ENCODE peak calls at places on chromosomes 5 and 9, in four cellular contexts. P, Y, N and V are unnamed samples.

GRCh38 chr5:141778211-141778610 is 96.2 kb upstream of the ARAP3 start:
- DNase-seq in P (no peak), Y (no peak), N (no peak), V (peak)

GRCh38 chr9:70477907-70478480 is 63.5 kb upstream of the KLF9 start:
- DNase-seq in P (no peak), Y (no peak), N (no peak), V (no peak)

GRCh38 chr9:130453487-130453886 is 8.7 kb downstream of the ASS1 start:
- DNase-seq in P (peak), Y (peak), N (no peak), V (no peak)

GRCh38 chr5:109693535-109694152 is 3.9 kb downstream of the MAN2A1 start:
- DNase-seq in P (no peak), Y (no peak), N (no peak), V (no peak)

GRCh38 chr5:38660194-38660668 is 103.8 kb upstream of the LIFR start:
- DNase-seq in P (peak), Y (peak), N (no peak), V (peak)

GRCh38 chr9:19431361-19432171 is 22.8 kb downstream of the ACER2 start:
- DNase-seq in P (no peak), Y (no peak), N (no peak), V (no peak)

GRCh38 chr5:52868417-52868816 is 80.7 kb downstream of the ITGA1 start:
- DNase-seq in P (no peak), Y (no peak), N (no peak), V (no peak)

GRCh38 chr9:27791311-27791710 is 218.0 kb upstream of the C9orf72 start:
- DNase-seq in P (no peak), Y (no peak), N (no peak), V (no peak)

GRCh38 chr5:95403996-95404395 is 12.8 kb downstream of the FAM81B start:
- DNase-seq in P (no peak), Y (no peak), N (no peak), V (peak)

GRCh38 chr9:133604214-133604613 is 5.0 kb downstream of the FAM163B start:
- DNase-seq in P (peak), Y (no peak), N (no peak), V (no peak)

GRCh38 chr5:113000466-113000865 is 23.9 kb downstream of the DCP2 start:
- DNase-seq in P (no peak), Y (no peak), N (no peak), V (no peak)

GRCh38 chr5:64836786-64837185 is 68.1 kb downstream of the CWC27 start:
- DNase-seq in P (no peak), Y (no peak), N (no peak), V (no peak)

GRCh38 chr9:111872886-111873285 is 23.7 kb upstream of the UGCG start:
- DNase-seq in P (no peak), Y (no peak), N (no peak), V (no peak)

GRCh38 chr9:134965421-134965820 is 47.7 kb upstream of the FCN1 start:
- DNase-seq in P (no peak), Y (no peak), N (no peak), V (no peak)

GRCh38 chr5:135242021-135242480 is 157.0 kb downstream of the MACROH2A1 start:
- DNase-seq in P (no peak), Y (no peak), N (no peak), V (no peak)

GRCh38 chr5:148858547-148858946 is 32.1 kb downstream of the ADRB2 start:
- DNase-seq in P (no peak), Y (no peak), N (no peak), V (no peak)

GRCh38 chr5:112604741-112605390 is 132.8 kb upstream of the APC start:
- DNase-seq in P (peak), Y (peak), N (peak), V (no peak)

GRCh38 chr9:96884443-96884842 is 30.1 kb upstream of the ZNF782 start:
- DNase-seq in P (peak), Y (peak), N (no peak), V (no peak)

GRCh38 chr9:93138171-93138764 is 4.2 kb upstream of the NINJ1 start:
- DNase-seq in P (no peak), Y (no peak), N (no peak), V (no peak)
- TF ChIP-seq FOXK2 in P (no peak), Y (no peak), N (no peak), V (no peak)

GRCh38 chr5:573206-573605 is 38.9 kb upstream of the CEP72 start:
- DNase-seq in P (no peak), Y (no peak), N (no peak), V (no peak)

GRCh38 chr5:574906-575305 is 37.2 kb upstream of the CEP72 start:
- DNase-seq in P (no peak), Y (no peak), N (no peak), V (no peak)

GRCh38 chr5:577800-578199 is 34.3 kb upstream of the CEP72 start:
- DNase-seq in P (no peak), Y (no peak), N (no peak), V (no peak)

GRCh38 chr5:573976-574375 is 38.2 kb upstream of the CEP72 start:
- DNase-seq in P (no peak), Y (no peak), N (no peak), V (no peak)

GRCh38 chr5:575636-576035 is 36.5 kb upstream of the CEP72 start:
- DNase-seq in P (no peak), Y (no peak), N (no peak), V (no peak)
- TF ChIP-seq FOXK2 in P (no peak), Y (no peak), N (no peak), V (no peak)

DNA sequence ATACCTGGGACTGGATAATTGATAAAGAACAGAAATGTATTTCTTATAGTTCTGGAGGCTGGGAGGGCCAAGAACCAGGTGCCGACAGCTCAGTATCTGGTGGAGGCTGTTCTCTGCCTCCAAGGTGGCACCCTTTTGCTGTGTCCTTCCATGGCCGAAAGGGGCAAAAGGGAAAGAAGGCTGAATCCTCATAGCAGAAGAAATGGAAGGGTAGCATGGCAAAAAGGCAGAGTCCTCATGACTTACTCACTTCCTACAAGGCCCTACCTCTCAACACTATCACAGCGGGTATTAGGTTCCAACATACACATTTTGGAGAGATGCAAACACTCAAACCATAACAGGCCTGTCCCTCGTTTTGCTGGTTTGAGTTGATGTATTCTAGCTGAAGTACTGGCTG is 25.1 kb upstream of the MED10 start:
- DNase-seq in P (no peak), Y (no peak), N (no peak), V (no peak)
- TF ChIP-seq FOXK2 in P (no peak), Y (no peak), N (no peak), V (no peak)

GRCh38 chr5:31707294-31707693 is 68.4 kb downstream of the PDZD2 start:
- DNase-seq in P (no peak), Y (no peak), N (no peak), V (no peak)

GRCh38 chr5:31711935-31712592 is 73.1 kb downstream of the PDZD2 start:
- DNase-seq in P (no peak), Y (no peak), N (no peak), V (no peak)

GRCh38 chr5:31706186-31706585 is 67.3 kb downstream of the PDZD2 start:
- DNase-seq in P (no peak), Y (no peak), N (no peak), V (no peak)

DNA sequence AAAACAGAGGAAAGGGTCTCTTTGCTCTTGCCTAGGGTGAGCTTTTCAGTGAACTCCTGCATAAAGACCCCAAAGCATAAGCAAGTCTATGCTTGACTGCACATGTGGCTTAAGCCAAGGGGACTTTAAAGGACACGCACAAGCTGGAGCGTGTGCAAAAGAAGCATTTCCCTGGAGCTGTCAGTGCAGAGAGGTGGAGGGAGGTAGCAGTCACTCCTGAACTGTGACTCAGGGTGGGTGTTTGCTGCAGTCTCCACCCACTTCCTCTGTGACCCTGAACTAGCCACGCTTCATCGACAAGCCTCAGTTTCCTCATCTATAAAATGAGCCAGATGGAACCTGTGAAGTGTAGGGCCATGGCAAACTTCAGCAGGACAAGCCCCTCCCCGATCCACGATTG is 72.4 kb downstream of the PDZD2 start:
- DNase-seq in P (no peak), Y (no peak), N (no peak), V (no peak)
- TF ChIP-seq FOXK2 in P (no peak), Y (no peak), N (no peak), V (no peak)

DNA sequence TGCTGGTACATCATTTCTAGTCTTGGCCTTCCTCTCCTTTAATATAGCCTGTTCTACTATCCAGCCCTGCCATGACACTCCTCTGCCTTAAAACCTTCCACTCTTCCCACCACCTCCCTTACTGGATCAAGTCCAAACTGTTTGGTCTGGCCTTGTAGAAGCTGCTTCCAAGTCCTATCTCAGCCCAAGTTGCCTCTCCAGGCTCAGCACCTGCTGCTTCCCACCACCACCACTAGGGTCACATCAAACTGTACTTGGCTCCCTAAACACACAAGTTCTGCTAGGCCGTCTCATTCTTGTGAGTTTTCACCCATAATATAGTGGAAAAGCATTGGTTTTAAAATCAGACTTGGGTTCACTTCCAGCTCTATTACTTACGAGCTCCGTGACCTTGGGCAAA is 1.4 kb downstream of the NDUFA8 start:
- DNase-seq in P (peak), Y (peak), N (no peak), V (peak)
- TF ChIP-seq FOXK2 in P (no peak), Y (no peak), N (no peak), V (no peak)

DNA sequence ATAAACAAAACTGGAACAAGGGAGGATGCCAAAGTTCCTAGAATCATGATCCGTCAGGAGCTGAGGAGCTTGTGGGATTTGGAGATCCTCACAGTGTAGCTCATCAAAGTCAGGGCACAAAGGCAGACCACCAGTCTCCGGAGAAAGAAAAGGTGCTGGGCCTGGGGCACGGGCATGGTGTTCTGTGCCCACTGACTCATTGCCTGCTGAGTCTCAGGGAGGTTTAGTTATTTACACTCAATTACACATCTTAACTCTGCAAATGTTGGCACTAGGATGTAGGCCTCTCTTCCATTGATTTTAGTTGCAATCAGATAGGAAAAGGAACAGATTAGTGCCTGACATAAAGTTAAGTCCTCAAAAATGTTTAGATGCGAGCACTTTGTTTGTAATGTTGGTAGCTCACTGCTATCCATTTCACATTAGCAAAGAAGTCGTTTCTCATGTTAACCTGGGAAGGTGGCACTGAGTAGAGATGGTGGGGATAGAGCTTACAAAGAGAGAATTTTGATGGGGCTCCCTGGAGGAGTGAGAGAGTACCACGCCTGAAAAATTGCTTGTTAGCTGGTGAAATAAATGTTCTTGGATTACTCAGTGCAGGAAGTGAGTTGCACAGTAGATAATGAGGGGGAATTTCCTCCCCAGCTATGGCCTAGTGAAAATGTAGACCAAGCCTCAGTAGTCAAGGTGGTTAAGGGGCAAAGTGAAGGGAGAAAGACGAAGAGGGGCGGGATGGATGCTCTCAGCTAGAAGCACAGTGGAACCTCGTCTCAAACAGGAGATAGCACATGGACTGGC is 109.5 kb upstream of the CD180 start:
- DNase-seq in P (no peak), Y (no peak), N (peak), V (no peak)
- TF ChIP-seq FOXK2 in P (no peak), Y (no peak), N (no peak), V (no peak)

DNA sequence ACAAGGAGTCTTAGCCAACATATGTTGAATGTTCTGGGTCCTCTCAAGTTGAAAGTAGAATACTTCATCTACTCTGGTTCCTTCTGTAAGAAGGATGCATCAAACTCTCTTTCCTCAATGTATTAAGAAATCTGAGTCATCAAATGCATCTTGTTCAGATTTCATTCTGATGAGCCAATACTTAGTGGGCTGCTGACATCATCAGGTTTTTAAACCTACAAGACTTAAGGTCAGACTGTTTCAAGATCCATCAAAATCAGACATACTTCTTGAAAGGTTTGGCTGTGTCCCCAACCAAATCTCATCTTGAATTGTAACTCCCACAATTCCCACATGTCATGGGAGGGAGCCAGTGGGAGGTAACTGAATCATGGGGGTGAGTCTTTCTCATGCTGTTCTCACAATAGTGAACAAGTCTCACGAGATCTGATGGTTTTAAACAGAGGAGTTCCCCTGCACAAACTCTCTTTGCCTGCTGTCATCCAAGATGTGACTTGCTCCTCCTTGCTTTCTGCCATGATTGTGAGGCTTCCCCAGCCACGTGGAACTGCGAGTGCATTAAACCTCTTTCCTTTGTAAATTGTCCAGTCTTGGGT is 168.8 kb downstream of the RAPGEF6 start:
- DNase-seq in P (no peak), Y (no peak), N (no peak), V (no peak)
- TF ChIP-seq FOXK2 in P (no peak), Y (no peak), N (no peak), V (no peak)

GRCh38 chr9:81621785-81622243 is 67.5 kb downstream of the TLE1 start:
- DNase-seq in P (no peak), Y (no peak), N (no peak), V (no peak)
- TF ChIP-seq FOXK2 in P (no peak), Y (no peak), N (no peak), V (no peak)